ENCODE peak calls at places on chromosomes 4 and X, in eight cellular contexts. F is pancreas; N is brain microvascular endothelial cell; S is AG09309; G is kidney epithelial cell; J is CD8-positive, alpha-beta T cell; R is A673; Y is BJ. V is an unnamed sample.

GRCh38 chr4:102657206-102657605 is 103.6 kb downstream of the MANBA start:
- DNase-seq in F (no peak), N (no peak), S (no peak), G (no peak), J (no peak), R (no peak), Y (no peak), V (no peak)

GRCh38 chr4:158768577-158769174 is at the start of gene FNIP2:
- DNase-seq in F (peak; percentile 92), N (peak; percentile 53), S (no peak), G (no peak), J (peak; percentile 70), R (peak; percentile 82), Y (no peak), V (peak; percentile 82)

GRCh38 chr4:54213812-54214211 is 15.3 kb upstream of the PDGFRA start:
- DNase-seq in F (no peak), N (no peak), S (no peak), G (no peak), J (no peak), R (no peak), Y (no peak), V (no peak)

GRCh38 chr4:7588002-7588401 is 153.3 kb upstream of the PSAPL1 start:
- DNase-seq in F (no peak), N (no peak), S (no peak), G (no peak), J (no peak), R (no peak), Y (no peak), V (no peak)

GRCh38 chrX:111040377-111041017 is 55.5 kb upstream of the PAK3 start:
- DNase-seq in F (no peak), N (peak; percentile 0), S (no peak), G (peak; percentile 32), J (no peak), R (no peak), Y (no peak), V (no peak)

GRCh38 chr4:78156520-78156919 is 99.4 kb downstream of the FRAS1 start:
- DNase-seq in F (no peak), N (no peak), S (no peak), G (no peak), J (no peak), R (no peak), Y (no peak), V (no peak)

GRCh38 chrX:40189018-40189417 is 91.3 kb upstream of the BCOR start:
- DNase-seq in F (no peak), N (no peak), S (no peak), G (no peak), J (no peak), R (peak; percentile 72), Y (peak; percentile 41), V (no peak)

GRCh38 chr4:56908206-56909082 is 744 bp downstream of the REST start:
- DNase-seq in F (peak; percentile 85), N (peak; percentile 32), S (no peak), G (no peak), J (peak; percentile 63), R (peak; percentile 30), Y (no peak), V (peak; percentile 83)

GRCh38 chr4:15990570-15991285 is 27.8 kb upstream of the FGFBP2 start:
- DNase-seq in F (no peak), N (no peak), S (no peak), G (no peak), J (no peak), R (no peak), Y (no peak), V (no peak)

GRCh38 chr4:87117730-87118075 is 102.7 kb downstream of the KLHL8 start:
- DNase-seq in F (no peak), N (no peak), S (no peak), G (no peak), J (no peak), R (no peak), Y (no peak), V (no peak)

GRCh38 chr4:87117051-87117729 is 103.2 kb downstream of the KLHL8 start:
- DNase-seq in F (no peak), N (no peak), S (no peak), G (peak; percentile 90), J (no peak), R (no peak), Y (no peak), V (no peak)

GRCh38 chr4:87116230-87116629 is 104.2 kb downstream of the KLHL8 start:
- DNase-seq in F (no peak), N (no peak), S (no peak), G (no peak), J (no peak), R (no peak), Y (no peak), V (no peak)

GRCh38 chr4:87112063-87112462 is 108.4 kb downstream of the KLHL8 start:
- DNase-seq in F (no peak), N (no peak), S (no peak), G (no peak), J (no peak), R (no peak), Y (no peak), V (no peak)

GRCh38 chr4:87114245-87115062 is 106.0 kb downstream of the KLHL8 start:
- DNase-seq in F (no peak), N (no peak), S (no peak), G (no peak), J (no peak), R (no peak), Y (no peak), V (no peak)
- TF ChIP-seq CTCF in F (no peak), N (peak; percentile 32), S (no peak), G (peak; percentile 12), J (no peak), R (no peak), Y (no peak), V (peak; percentile 53)

GRCh38 chrX:102517331-102517730 is 792 bp upstream of the TMSB15A start:
- DNase-seq in F (no peak), N (peak; percentile 6), S (no peak), G (no peak), J (no peak), R (peak; percentile 56), Y (no peak), V (no peak)
- TF ChIP-seq CTCF in F (no peak), N (peak; percentile 24), S (no peak), G (no peak), J (no peak), R (peak; percentile 44), Y (peak; percentile 14), V (peak; percentile 44)

DNA sequence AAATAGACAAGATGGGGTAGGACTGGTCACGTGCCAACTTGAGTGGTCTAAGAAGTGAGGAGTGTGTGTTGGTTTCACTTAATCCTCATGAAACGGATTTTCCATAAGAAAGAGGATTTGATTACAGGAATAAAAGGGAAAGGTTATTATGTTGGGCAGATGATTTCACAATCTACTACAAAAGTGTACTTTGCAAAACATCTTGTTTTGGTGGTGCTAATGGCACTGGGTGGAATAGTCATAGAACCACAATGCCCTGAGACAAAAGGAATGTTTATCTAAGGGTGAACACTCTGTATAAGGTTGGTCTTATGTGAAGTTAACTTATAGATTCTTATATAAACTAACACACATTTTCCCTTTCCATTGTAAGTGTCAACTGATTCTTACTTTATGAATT is 45.6 kb downstream of the GLUD2 start:
- DNase-seq in F (no peak), N (no peak), S (no peak), G (no peak), J (no peak), R (no peak), Y (no peak), V (no peak)
- TF ChIP-seq CTCF in F (no peak), N (no peak), S (no peak), G (no peak), J (no peak), R (no peak), Y (no peak), V (no peak)

DNA sequence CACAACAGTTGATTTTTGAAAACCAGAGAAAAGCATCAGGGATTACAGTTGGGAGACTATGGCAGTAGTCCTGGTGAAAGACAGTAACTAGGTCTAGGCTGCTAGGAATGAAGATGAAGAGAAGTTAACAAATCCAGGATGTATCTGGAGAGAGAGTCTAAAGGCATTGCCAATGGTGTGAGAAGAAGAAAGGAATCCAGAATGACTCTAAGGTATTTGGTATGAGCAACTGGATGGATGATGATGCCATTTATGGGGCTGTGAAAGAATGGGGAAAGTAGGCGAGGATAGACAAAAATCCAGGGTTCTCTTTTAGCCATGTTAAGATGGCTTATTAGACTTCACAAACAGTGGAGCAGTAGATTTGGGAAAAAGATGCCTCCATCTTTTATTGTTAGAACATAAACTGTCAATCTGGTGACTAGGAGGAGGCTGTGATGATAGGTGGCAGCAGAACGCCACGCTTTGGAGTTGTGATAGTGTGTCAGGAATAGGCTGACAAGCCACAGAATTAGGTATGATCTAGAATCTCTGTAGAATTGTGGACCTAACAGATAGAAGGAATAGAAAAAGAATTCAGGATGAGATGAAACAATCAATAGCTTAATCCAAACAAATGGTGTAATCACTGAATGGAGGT is 27.3 kb upstream of the JADE1 start:
- DNase-seq in F (no peak), N (no peak), S (no peak), G (no peak), J (peak; percentile 65), R (peak; percentile 43), Y (no peak), V (no peak)
- TF ChIP-seq CTCF in F (no peak), N (no peak), S (no peak), G (no peak), J (peak; percentile 61), R (peak; percentile 58), Y (no peak), V (no peak)

GRCh38 chr4:75939890-75940691 is 722 bp downstream of the NAAA start:
- DNase-seq in F (peak; percentile 81), N (peak; percentile 29), S (no peak), G (no peak), J (peak; percentile 71), R (peak; percentile 53), Y (no peak), V (peak; percentile 73)

GRCh38 chr4:75935628-75936027 is 5.2 kb downstream of the NAAA start:
- DNase-seq in F (no peak), N (no peak), S (no peak), G (no peak), J (no peak), R (no peak), Y (no peak), V (no peak)

GRCh38 chr4:75940692-75941253 is at the start of gene NAAA:
- DNase-seq in F (peak; percentile 92), N (peak; percentile 25), S (no peak), G (no peak), J (peak; percentile 67), R (peak; percentile 41), Y (no peak), V (peak; percentile 74)
- TF ChIP-seq CTCF in F (no peak), N (peak; percentile 32), S (peak; percentile 29), G (peak; percentile 26), J (no peak), R (no peak), Y (no peak), V (no peak)

DNA sequence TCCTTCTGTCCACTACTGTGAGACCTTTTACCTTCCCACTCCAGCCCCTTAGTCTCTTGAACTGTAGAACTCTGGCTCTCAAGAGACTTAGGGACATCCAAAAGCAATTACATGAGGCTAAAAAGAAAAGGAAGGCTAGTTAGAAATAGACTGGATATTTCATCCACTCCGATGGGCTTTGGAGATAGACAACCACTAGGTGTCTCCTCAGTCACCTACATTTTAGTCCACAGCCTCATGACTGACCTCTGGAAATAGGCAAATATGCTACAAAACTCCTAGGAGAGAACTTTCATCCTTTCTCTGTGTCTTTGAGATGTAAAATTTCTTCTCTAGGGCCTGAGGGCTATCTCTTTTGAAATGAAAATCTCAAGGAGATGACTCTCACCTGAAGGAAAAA is 45.1 kb upstream of the LAMP2 start:
- DNase-seq in F (no peak), N (no peak), S (no peak), G (no peak), J (no peak), R (peak; percentile 14), Y (no peak), V (no peak)
- TF ChIP-seq CTCF in F (no peak), N (peak; percentile 46), S (peak; percentile 43), G (peak; percentile 30), J (no peak), R (peak; percentile 49), Y (peak; percentile 25), V (peak; percentile 51)

GRCh38 chrX:66408507-66408906 is 230.4 kb downstream of the EDA2R start:
- DNase-seq in F (no peak), N (no peak), S (no peak), G (no peak), J (no peak), R (peak; percentile 2), Y (no peak), V (no peak)
- TF ChIP-seq CTCF in F (no peak), N (no peak), S (no peak), G (no peak), J (peak; percentile 19), R (no peak), Y (no peak), V (no peak)